ENCODE peak calls at places on chromosome 1, in nine cellular contexts. Z, S, C, O, U, W, G, N and V are unnamed samples.

GRCh38 chr1:50873458-50874187 is 86.4 kb downstream of the FAF1 start:
- DNase-seq in Z (peak), S (peak), G (peak), W (no peak), C (no peak), N (peak), U (peak), O (peak), V (peak)

GRCh38 chr1:28190337-28190979 is 14.0 kb upstream of the PTAFR start:
- DNase-seq in O (no peak), U (peak), W (no peak), G (no peak), S (no peak), Z (no peak), C (no peak), N (no peak), V (no peak)

GRCh38 chr1:102897537-102897936 is 210.8 kb downstream of the COL11A1 start:
- DNase-seq in N (no peak), S (no peak), Z (peak), G (no peak), U (peak), W (no peak), C (no peak), O (peak), V (no peak)

GRCh38 chr1:92832537-92833160 is 809 bp downstream of the RPL5 start:
- DNase-seq in W (no peak), C (no peak), O (no peak), U (peak), N (no peak), S (peak), Z (no peak), G (no peak), V (no peak)

GRCh38 chr1:151839457-151840409 is at the start of gene C2CD4D:
- DNase-seq in S (no peak), N (peak), G (peak), C (peak), O (peak), U (no peak), W (no peak), Z (no peak), V (peak)

GRCh38 chr1:218702808-218703207 is 357.7 kb downstream of the TGFB2 start:
- DNase-seq in C (no peak), O (no peak), U (no peak), Z (no peak), W (no peak), G (no peak), S (no peak), N (no peak), V (no peak)

GRCh38 chr1:86774305-86775304 is 70.2 kb downstream of the SH3GLB1 start:
- DNase-seq in S (peak), O (peak), G (peak), W (peak), N (no peak), C (peak), U (peak), Z (peak), V (peak)

GRCh38 chr1:13869172-13869797 is 169.3 kb downstream of the PRDM2 start:
- DNase-seq in Z (no peak), U (no peak), S (no peak), O (no peak), N (no peak), W (no peak), C (no peak), G (no peak), V (no peak)

GRCh38 chr1:156394835-156395461 is 25.9 kb downstream of the RHBG start:
- DNase-seq in U (no peak), N (no peak), C (no peak), G (no peak), O (peak), W (no peak), S (no peak), Z (no peak), V (no peak)

GRCh38 chr1:112448937-112449629 is 53.1 kb downstream of the CTTNBP2NL start:
- DNase-seq in O (no peak), G (no peak), Z (no peak), U (no peak), S (no peak), W (no peak), C (no peak), N (no peak), V (no peak)